ENCODE peak calls at places on chromosomes 5 and 9, in nine cellular contexts. One of them, this sample, is unnamed.

GRCh38 chr9:117464941-117465616 is 50.2 kb upstream of the ASTN2 start:
- DNase-seq in stomach: no peak
- DNase-seq in brain microvascular endothelial cell: no peak
- DNase-seq in neural crest cell: no peak
- DNase-seq in AG09319: no peak
- DNase-seq in ovary: no peak
- DNase-seq in left ventricle myocardium inferior: no peak
- DNase-seq in progenitor cell of endocrine pancreas: no peak
- DNase-seq in Calu3: no peak
- DNase-seq in this sample: no peak

GRCh38 chr5:142013734-142014495 is 1.1 kb upstream of the GNPDA1 start:
- DNase-seq in stomach: no peak
- DNase-seq in brain microvascular endothelial cell: no peak
- DNase-seq in neural crest cell: no peak
- DNase-seq in AG09319: no peak
- DNase-seq in ovary: peak; percentile 27
- DNase-seq in left ventricle myocardium inferior: peak; percentile 38
- DNase-seq in progenitor cell of endocrine pancreas: no peak
- DNase-seq in Calu3: no peak
- DNase-seq in this sample: no peak

GRCh38 chr5:177367323-177367848 is 9.7 kb downstream of the RGS14 start:
- DNase-seq in stomach: no peak
- DNase-seq in brain microvascular endothelial cell: no peak
- DNase-seq in neural crest cell: no peak
- DNase-seq in AG09319: no peak
- DNase-seq in ovary: no peak
- DNase-seq in left ventricle myocardium inferior: no peak
- DNase-seq in progenitor cell of endocrine pancreas: no peak
- DNase-seq in Calu3: no peak
- DNase-seq in this sample: no peak

GRCh38 chr5:58849151-58849550 is 266.3 kb downstream of the RAB3C start:
- DNase-seq in stomach: no peak
- DNase-seq in brain microvascular endothelial cell: no peak
- DNase-seq in neural crest cell: no peak
- DNase-seq in AG09319: no peak
- DNase-seq in ovary: no peak
- DNase-seq in left ventricle myocardium inferior: no peak
- DNase-seq in progenitor cell of endocrine pancreas: no peak
- DNase-seq in Calu3: no peak
- DNase-seq in this sample: no peak

GRCh38 chr5:159913048-159913447 is 3.2 kb upstream of the ADRA1B start:
- DNase-seq in stomach: no peak
- DNase-seq in brain microvascular endothelial cell: peak; percentile 81
- DNase-seq in neural crest cell: no peak
- DNase-seq in AG09319: peak; percentile 46
- DNase-seq in ovary: peak; percentile 50
- DNase-seq in left ventricle myocardium inferior: no peak
- DNase-seq in progenitor cell of endocrine pancreas: no peak
- DNase-seq in Calu3: no peak
- DNase-seq in this sample: no peak

GRCh38 chr5:78499485-78499884 is 139.1 kb downstream of the SCAMP1 start:
- DNase-seq in stomach: no peak
- DNase-seq in brain microvascular endothelial cell: no peak
- DNase-seq in neural crest cell: no peak
- DNase-seq in AG09319: no peak
- DNase-seq in ovary: no peak
- DNase-seq in left ventricle myocardium inferior: no peak
- DNase-seq in progenitor cell of endocrine pancreas: no peak
- DNase-seq in Calu3: no peak
- DNase-seq in this sample: no peak

GRCh38 chr5:157308826-157309465 is 43.0 kb downstream of the CYFIP2 start:
- DNase-seq in stomach: no peak
- DNase-seq in brain microvascular endothelial cell: peak; percentile 47
- DNase-seq in neural crest cell: no peak
- DNase-seq in AG09319: no peak
- DNase-seq in ovary: no peak
- DNase-seq in left ventricle myocardium inferior: no peak
- DNase-seq in progenitor cell of endocrine pancreas: no peak
- DNase-seq in Calu3: no peak
- DNase-seq in this sample: no peak

GRCh38 chr5:317086-317811 is 4.3 kb upstream of the AHRR start:
- DNase-seq in stomach: no peak
- DNase-seq in brain microvascular endothelial cell: peak; percentile 65
- DNase-seq in neural crest cell: peak; percentile 73
- DNase-seq in AG09319: no peak
- DNase-seq in ovary: no peak
- DNase-seq in left ventricle myocardium inferior: no peak
- DNase-seq in progenitor cell of endocrine pancreas: peak; percentile 63
- DNase-seq in Calu3: peak; percentile 79
- DNase-seq in this sample: peak; percentile 92

GRCh38 chr9:133604214-133604613 is 5.0 kb downstream of the FAM163B start:
- DNase-seq in stomach: no peak
- DNase-seq in brain microvascular endothelial cell: peak; percentile 4
- DNase-seq in neural crest cell: no peak
- DNase-seq in AG09319: no peak
- DNase-seq in ovary: no peak
- DNase-seq in left ventricle myocardium inferior: no peak
- DNase-seq in progenitor cell of endocrine pancreas: no peak
- DNase-seq in Calu3: no peak
- DNase-seq in this sample: no peak

GRCh38 chr5:32076699-32077695 is 97.1 kb downstream of the GOLPH3 start:
- DNase-seq in stomach: peak; percentile 38
- DNase-seq in brain microvascular endothelial cell: peak; percentile 47
- DNase-seq in neural crest cell: peak; percentile 48
- DNase-seq in AG09319: no peak
- DNase-seq in ovary: peak; percentile 71
- DNase-seq in left ventricle myocardium inferior: peak; percentile 50
- DNase-seq in progenitor cell of endocrine pancreas: no peak
- DNase-seq in Calu3: peak; percentile 42
- DNase-seq in this sample: peak; percentile 48

GRCh38 chr9:136542246-136543041 is 3.4 kb downstream of the NOTCH1 start:
- DNase-seq in stomach: no peak
- DNase-seq in brain microvascular endothelial cell: no peak
- DNase-seq in neural crest cell: no peak
- DNase-seq in AG09319: no peak
- DNase-seq in ovary: no peak
- DNase-seq in left ventricle myocardium inferior: no peak
- DNase-seq in progenitor cell of endocrine pancreas: no peak
- DNase-seq in Calu3: no peak
- DNase-seq in this sample: no peak

GRCh38 chr5:108637110-108637509 is 110.6 kb upstream of the FER start:
- DNase-seq in stomach: no peak
- DNase-seq in brain microvascular endothelial cell: no peak
- DNase-seq in neural crest cell: no peak
- DNase-seq in AG09319: no peak
- DNase-seq in ovary: no peak
- DNase-seq in left ventricle myocardium inferior: no peak
- DNase-seq in progenitor cell of endocrine pancreas: no peak
- DNase-seq in Calu3: no peak
- DNase-seq in this sample: no peak

DNA sequence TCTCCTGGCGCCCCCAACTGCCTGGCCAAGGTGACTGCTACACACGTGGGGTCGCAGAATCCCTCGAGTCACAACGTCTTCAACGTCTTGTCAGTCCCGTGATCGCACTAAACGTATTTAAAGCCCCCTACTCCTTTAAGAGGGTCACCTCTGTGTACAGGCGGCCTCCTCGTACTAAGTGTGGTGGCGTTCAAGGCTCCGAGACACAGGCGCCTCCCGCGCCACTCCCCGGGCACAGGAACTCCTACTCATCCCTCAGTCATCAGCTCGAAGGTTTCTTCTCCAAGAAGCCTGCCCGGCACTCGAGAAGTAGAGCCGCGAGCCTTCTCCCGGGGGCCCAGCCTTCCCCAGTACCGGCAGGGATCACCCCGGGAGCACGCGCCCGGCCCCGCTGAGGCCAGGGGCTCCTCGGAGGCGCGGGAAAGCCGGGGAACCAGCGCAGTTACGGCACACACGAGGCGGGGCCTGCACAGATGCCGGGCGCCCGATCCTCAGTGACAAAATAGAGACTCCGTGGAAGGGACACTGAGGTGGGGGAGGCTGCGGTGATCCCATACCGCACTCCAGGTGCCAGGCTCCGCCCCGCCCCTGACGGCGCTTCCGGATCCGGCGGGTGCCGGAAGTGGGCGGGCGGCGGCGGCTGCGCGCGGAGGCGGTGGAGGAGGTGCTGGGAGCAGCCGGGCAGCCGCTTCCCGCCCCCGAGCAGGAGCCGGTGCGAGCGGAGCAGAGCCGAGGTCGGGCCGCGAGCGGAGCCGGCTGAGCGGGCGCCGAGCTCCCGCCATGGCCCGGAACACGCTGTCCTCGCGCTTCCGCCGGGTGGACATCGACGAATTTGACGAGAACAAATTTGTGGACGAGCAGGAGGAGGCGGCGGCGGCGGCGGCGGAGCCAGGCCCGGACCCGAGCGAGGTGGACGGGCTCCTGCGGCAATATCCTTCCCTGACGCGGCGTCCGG is 6.9 kb downstream of the ARPC5L start:
- DNase-seq in stomach: peak; percentile 90
- DNase-seq in brain microvascular endothelial cell: peak; percentile 58
- DNase-seq in neural crest cell: peak; percentile 73
- DNase-seq in AG09319: peak; percentile 44
- DNase-seq in ovary: peak; percentile 83
- DNase-seq in left ventricle myocardium inferior: peak; percentile 88
- DNase-seq in progenitor cell of endocrine pancreas: peak; percentile 77
- DNase-seq in Calu3: peak; percentile 88
- DNase-seq in this sample: peak; percentile 97
- TF ChIP-seq CTCF in stomach: no peak
- TF ChIP-seq CTCF in brain microvascular endothelial cell: peak; percentile 54
- TF ChIP-seq CTCF in neural crest cell: no peak
- TF ChIP-seq CTCF in AG09319: peak; percentile 30
- TF ChIP-seq CTCF in ovary: no peak
- TF ChIP-seq CTCF in left ventricle myocardium inferior: no peak
- TF ChIP-seq CTCF in progenitor cell of endocrine pancreas: peak; percentile 26
- TF ChIP-seq CTCF in Calu3: no peak
- TF ChIP-seq CTCF in this sample: peak; percentile 52

DNA sequence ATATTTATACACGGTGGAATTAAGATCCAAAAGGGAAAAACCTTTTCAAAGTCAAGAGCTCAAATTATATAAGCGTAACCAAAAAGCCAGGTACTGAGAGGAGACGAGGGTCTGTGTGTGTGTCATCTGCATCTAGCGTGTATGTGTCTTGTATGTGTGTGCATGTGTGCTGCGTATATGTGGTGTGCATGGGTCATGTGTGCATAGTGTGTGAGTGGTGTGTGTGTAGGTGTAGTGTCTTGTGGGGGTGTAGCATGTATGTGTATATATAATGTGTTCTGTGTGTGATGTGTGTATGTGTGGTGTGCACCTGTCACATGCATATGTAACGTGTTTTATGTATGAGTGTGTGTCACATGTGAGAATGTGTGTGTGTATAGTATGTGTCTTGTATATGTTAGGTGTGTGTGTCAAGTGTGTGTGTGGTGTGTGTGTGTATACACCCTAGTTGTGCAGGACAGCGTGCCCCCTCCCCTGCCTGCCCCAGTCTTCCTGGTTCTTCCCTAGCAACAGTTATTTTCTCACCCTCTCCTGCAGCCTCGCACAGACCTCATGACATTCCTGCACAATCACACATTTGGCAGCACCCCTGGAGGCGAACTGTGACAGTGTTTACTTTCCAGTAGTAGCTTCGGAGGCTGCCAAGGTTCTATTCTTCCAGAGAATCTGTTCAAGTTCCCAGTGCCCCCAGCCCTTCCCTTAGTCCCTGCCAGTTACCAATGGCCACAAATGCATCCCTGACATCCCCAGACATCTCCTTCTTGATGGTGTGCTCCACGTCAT is 27.1 kb upstream of the TNIP1 start:
- DNase-seq in stomach: peak; percentile 83
- DNase-seq in brain microvascular endothelial cell: peak; percentile 41
- DNase-seq in neural crest cell: no peak
- DNase-seq in AG09319: peak; percentile 48
- DNase-seq in ovary: no peak
- DNase-seq in left ventricle myocardium inferior: peak; percentile 63
- DNase-seq in progenitor cell of endocrine pancreas: no peak
- DNase-seq in Calu3: peak; percentile 38
- DNase-seq in this sample: no peak
- TF ChIP-seq CTCF in stomach: no peak
- TF ChIP-seq CTCF in brain microvascular endothelial cell: no peak
- TF ChIP-seq CTCF in neural crest cell: no peak
- TF ChIP-seq CTCF in AG09319: no peak
- TF ChIP-seq CTCF in ovary: no peak
- TF ChIP-seq CTCF in left ventricle myocardium inferior: peak; percentile 34
- TF ChIP-seq CTCF in progenitor cell of endocrine pancreas: no peak
- TF ChIP-seq CTCF in Calu3: peak; percentile 16
- TF ChIP-seq CTCF in this sample: no peak

GRCh38 chr9:129437626-129438323 is 183.1 kb downstream of the C9orf50 start:
- DNase-seq in stomach: no peak
- DNase-seq in brain microvascular endothelial cell: no peak
- DNase-seq in neural crest cell: no peak
- DNase-seq in AG09319: no peak
- DNase-seq in ovary: peak; percentile 56
- DNase-seq in left ventricle myocardium inferior: no peak
- DNase-seq in progenitor cell of endocrine pancreas: no peak
- DNase-seq in Calu3: no peak
- DNase-seq in this sample: no peak
- TF ChIP-seq CTCF in stomach: no peak
- TF ChIP-seq CTCF in brain microvascular endothelial cell: no peak
- TF ChIP-seq CTCF in neural crest cell: no peak
- TF ChIP-seq CTCF in AG09319: no peak
- TF ChIP-seq CTCF in ovary: no peak
- TF ChIP-seq CTCF in left ventricle myocardium inferior: no peak
- TF ChIP-seq CTCF in progenitor cell of endocrine pancreas: no peak
- TF ChIP-seq CTCF in Calu3: no peak
- TF ChIP-seq CTCF in this sample: no peak

GRCh38 chr9:124267271-124267807 is 9.6 kb downstream of the NEK6 start:
- DNase-seq in stomach: peak; percentile 91
- DNase-seq in brain microvascular endothelial cell: peak; percentile 70
- DNase-seq in neural crest cell: no peak
- DNase-seq in AG09319: no peak
- DNase-seq in ovary: no peak
- DNase-seq in left ventricle myocardium inferior: no peak
- DNase-seq in progenitor cell of endocrine pancreas: no peak
- DNase-seq in Calu3: peak; percentile 64
- DNase-seq in this sample: no peak
- TF ChIP-seq CTCF in stomach: no peak
- TF ChIP-seq CTCF in brain microvascular endothelial cell: no peak
- TF ChIP-seq CTCF in neural crest cell: no peak
- TF ChIP-seq CTCF in AG09319: no peak
- TF ChIP-seq CTCF in ovary: no peak
- TF ChIP-seq CTCF in left ventricle myocardium inferior: no peak
- TF ChIP-seq CTCF in progenitor cell of endocrine pancreas: no peak
- TF ChIP-seq CTCF in Calu3: no peak
- TF ChIP-seq CTCF in this sample: no peak